ENCODE peak calls at places on chromosomes 2 and 18, in four cellular contexts. T is fibroblast of mammary gland; P is effector memory CD4-positive, alpha-beta T cell; K is stomach. I is an unnamed sample.

GRCh38 chr2:29110916-29111315 is 4.3 kb upstream of the CLIP4 start:
- DNase-seq in K (no peak), P (no peak), T (no peak), I (no peak)

GRCh38 chr2:21793461-21793860 is 669.7 kb downstream of the TDRD15 start:
- DNase-seq in T (no peak), K (no peak), P (no peak), I (no peak)

GRCh38 chr18:49340446-49340845 is 120.0 kb downstream of the DYM start:
- DNase-seq in P (no peak), K (no peak), T (peak), I (no peak)

GRCh38 chr18:22171263-22171838 is 2.0 kb downstream of the GATA6 start:
- DNase-seq in P (no peak), T (no peak), K (no peak), I (no peak)

GRCh38 chr2:79085382-79085781 is 2.4 kb downstream of the REG1B start:
- DNase-seq in P (no peak), K (no peak), T (no peak), I (no peak)

GRCh38 chr2:121272596-121272995 is 12.4 kb downstream of the TFCP2L1 start:
- DNase-seq in T (no peak), K (no peak), P (no peak), I (peak)

GRCh38 chr2:48197618-48198017 is 291.3 kb upstream of the FBXO11 start:
- DNase-seq in P (no peak), K (no peak), T (no peak), I (no peak)

GRCh38 chr2:64873472-64873924 is 115.7 kb upstream of the SLC1A4 start:
- DNase-seq in T (peak), P (peak), K (peak), I (peak)

GRCh38 chr2:173982918-173983317 is 17.7 kb upstream of the SP3 start:
- DNase-seq in P (no peak), T (peak), K (no peak), I (no peak)

GRCh38 chr2:105220604-105221003 is 20.9 kb upstream of the GPR45 start:
- DNase-seq in T (no peak), P (no peak), K (no peak), I (no peak)

GRCh38 chr2:19685713-19686112 is 216.1 kb downstream of the TTC32 start:
- DNase-seq in P (no peak), K (no peak), T (peak), I (no peak)

GRCh38 chr2:142044168-142044567 is 86.6 kb downstream of the LRP1B start:
- DNase-seq in K (no peak), P (no peak), T (peak), I (no peak)

GRCh38 chr18:77709107-77709506 is 459.5 kb downstream of the GALR1 start:
- DNase-seq in P (no peak), K (no peak), T (no peak), I (no peak)

GRCh38 chr2:97774425-97774824 is 61.0 kb downstream of the ZAP70 start:
- DNase-seq in K (no peak), P (no peak), T (peak), I (no peak)

GRCh38 chr2:5121677-5122076 is 570.5 kb upstream of the SOX11 start:
- DNase-seq in K (no peak), T (no peak), P (no peak), I (no peak)

GRCh38 chr2:207616185-207616584 is 9.0 kb downstream of the METTL21A start:
- DNase-seq in T (peak), P (no peak), K (no peak), I (no peak)

GRCh38 chr2:219169950-219170654 is at the start of gene SLC23A3:
- DNase-seq in K (no peak), T (no peak), P (no peak), I (no peak)

GRCh38 chr2:10378189-10378588 is 69.9 kb downstream of the ODC1 start:
- DNase-seq in T (no peak), K (no peak), P (no peak), I (no peak)